ENCODE peak calls at places on chromosomes 5 and 9, in four cellular contexts. One of them, this sample, is unnamed.

GRCh38 chr5:107633171-107633901 is 37.4 kb downstream of the EFNA5 start:
- DNase-seq in AG08396: peak; percentile 3
- DNase-seq in cardiac fibroblast: peak; percentile 26
- DNase-seq in neuronal stem cell: no peak
- DNase-seq in this sample: no peak

GRCh38 chr9:652896-653295 is 188.6 kb upstream of the DMRT1 start:
- DNase-seq in neuronal stem cell: no peak
- DNase-seq in cardiac fibroblast: peak; percentile 79
- DNase-seq in AG08396: no peak
- DNase-seq in this sample: no peak

GRCh38 chr5:78899922-78900362 is 85.2 kb downstream of the ARSB start:
- DNase-seq in AG08396: peak; percentile 40
- DNase-seq in neuronal stem cell: peak; percentile 50
- DNase-seq in cardiac fibroblast: peak; percentile 74
- DNase-seq in this sample: peak; percentile 61

GRCh38 chr9:126643945-126644527 is 30.3 kb downstream of the LMX1B start:
- DNase-seq in neuronal stem cell: no peak
- DNase-seq in cardiac fibroblast: no peak
- DNase-seq in AG08396: no peak
- DNase-seq in this sample: no peak

GRCh38 chr5:57072218-57072892 is 101.5 kb upstream of the GPBP1 start:
- DNase-seq in AG08396: no peak
- DNase-seq in neuronal stem cell: peak; percentile 59
- DNase-seq in cardiac fibroblast: no peak
- DNase-seq in this sample: no peak

GRCh38 chr9:79129865-79130480 is 441.8 kb upstream of the TLE4 start:
- DNase-seq in AG08396: peak; percentile 56
- DNase-seq in neuronal stem cell: peak; percentile 27
- DNase-seq in cardiac fibroblast: peak; percentile 67
- DNase-seq in this sample: peak; percentile 34

GRCh38 chr9:115595951-115596742 is 478.2 kb upstream of the TNC start:
- DNase-seq in cardiac fibroblast: peak; percentile 87
- DNase-seq in AG08396: peak; percentile 50
- DNase-seq in neuronal stem cell: no peak
- DNase-seq in this sample: peak; percentile 80

GRCh38 chr5:120684749-120685415 is 220.8 kb downstream of the PRR16 start:
- DNase-seq in neuronal stem cell: no peak
- DNase-seq in AG08396: no peak
- DNase-seq in cardiac fibroblast: peak; percentile 15
- DNase-seq in this sample: peak; percentile 18

GRCh38 chr9:110895141-110895912 is 142.9 kb downstream of the LPAR1 start:
- DNase-seq in AG08396: no peak
- DNase-seq in neuronal stem cell: no peak
- DNase-seq in cardiac fibroblast: no peak
- DNase-seq in this sample: no peak

GRCh38 chr5:116939641-116940040 is 365.0 kb upstream of the SEMA6A start:
- DNase-seq in AG08396: no peak
- DNase-seq in neuronal stem cell: no peak
- DNase-seq in cardiac fibroblast: no peak
- DNase-seq in this sample: no peak

GRCh38 chr9:136099547-136099946 is 4.5 kb upstream of the NACC2 start:
- DNase-seq in neuronal stem cell: no peak
- DNase-seq in AG08396: no peak
- DNase-seq in cardiac fibroblast: no peak
- DNase-seq in this sample: no peak

GRCh38 chr5:56460681-56461191 is 227.6 kb upstream of the ANKRD55 start:
- DNase-seq in neuronal stem cell: no peak
- DNase-seq in AG08396: no peak
- DNase-seq in cardiac fibroblast: no peak
- DNase-seq in this sample: no peak

GRCh38 chr9:108167136-108167900 is 677.7 kb upstream of the KLF4 start:
- DNase-seq in neuronal stem cell: no peak
- DNase-seq in cardiac fibroblast: no peak
- DNase-seq in AG08396: no peak
- DNase-seq in this sample: no peak

GRCh38 chr5:178895615-178896571 is at the start of gene ZFP2:
- DNase-seq in neuronal stem cell: peak; percentile 61
- DNase-seq in cardiac fibroblast: peak; percentile 59
- DNase-seq in AG08396: peak; percentile 78
- DNase-seq in this sample: no peak

GRCh38 chr9:123507992-123508391 is 152.0 kb downstream of the CRB2 start:
- DNase-seq in AG08396: peak; percentile 34
- DNase-seq in neuronal stem cell: no peak
- DNase-seq in cardiac fibroblast: peak; percentile 51
- DNase-seq in this sample: no peak